ENCODE peak calls at places on chromosome 17, in four cellular contexts. G is progenitor cell of endocrine pancreas, Y is WTC11, P is endothelial cell. Q is an unnamed sample.

GRCh38 chr17:66855204-66855603 is 20.3 kb downstream of the CACNG5 start:
- DNase-seq in P (no peak), G (no peak), Y (peak), Q (no peak)

GRCh38 chr17:48413613-48414405 is 16.2 kb downstream of the SKAP1 start:
- DNase-seq in P (no peak), Y (no peak), G (no peak), Q (no peak)

GRCh38 chr17:27319536-27320221 is 25.8 kb downstream of the WSB1 start:
- DNase-seq in Y (no peak), G (no peak), P (no peak), Q (no peak)

GRCh38 chr17:10618202-10618635 is 38.9 kb downstream of the MYH3 start:
- DNase-seq in P (peak), G (peak), Y (peak), Q (peak)

GRCh38 chr17:36151891-36152638 is 24.4 kb downstream of the TBC1D3B start:
- DNase-seq in P (no peak), Y (no peak), G (no peak), Q (no peak)

GRCh38 chr17:64278614-64279013 is 15.6 kb upstream of the TEX2 start:
- DNase-seq in P (peak), Y (no peak), G (no peak), Q (no peak)

GRCh38 chr17:2137342-2138098 is 82.6 kb downstream of the HIC1 start:
- DNase-seq in Y (peak), P (no peak), G (no peak), Q (peak)

GRCh38 chr17:68514809-68515208 is 2.6 kb downstream of the PRKAR1A start:
- DNase-seq in Y (no peak), G (no peak), P (no peak), Q (no peak)

GRCh38 chr17:981292-981658 is 1.7 kb upstream of the NXN start:
- DNase-seq in Y (no peak), P (no peak), G (no peak), Q (no peak)

GRCh38 chr17:978110-979093 is 1.2 kb downstream of the NXN start:
- DNase-seq in P (peak), Y (peak), G (peak), Q (peak)

GRCh38 chr17:979211-979538 is 401 bp downstream of the NXN start:
- DNase-seq in P (no peak), G (no peak), Y (no peak), Q (no peak)

GRCh38 chr17:980406-981291 is 1.1 kb upstream of the NXN start:
- DNase-seq in G (peak), Y (peak), P (peak), Q (peak)

DNA sequence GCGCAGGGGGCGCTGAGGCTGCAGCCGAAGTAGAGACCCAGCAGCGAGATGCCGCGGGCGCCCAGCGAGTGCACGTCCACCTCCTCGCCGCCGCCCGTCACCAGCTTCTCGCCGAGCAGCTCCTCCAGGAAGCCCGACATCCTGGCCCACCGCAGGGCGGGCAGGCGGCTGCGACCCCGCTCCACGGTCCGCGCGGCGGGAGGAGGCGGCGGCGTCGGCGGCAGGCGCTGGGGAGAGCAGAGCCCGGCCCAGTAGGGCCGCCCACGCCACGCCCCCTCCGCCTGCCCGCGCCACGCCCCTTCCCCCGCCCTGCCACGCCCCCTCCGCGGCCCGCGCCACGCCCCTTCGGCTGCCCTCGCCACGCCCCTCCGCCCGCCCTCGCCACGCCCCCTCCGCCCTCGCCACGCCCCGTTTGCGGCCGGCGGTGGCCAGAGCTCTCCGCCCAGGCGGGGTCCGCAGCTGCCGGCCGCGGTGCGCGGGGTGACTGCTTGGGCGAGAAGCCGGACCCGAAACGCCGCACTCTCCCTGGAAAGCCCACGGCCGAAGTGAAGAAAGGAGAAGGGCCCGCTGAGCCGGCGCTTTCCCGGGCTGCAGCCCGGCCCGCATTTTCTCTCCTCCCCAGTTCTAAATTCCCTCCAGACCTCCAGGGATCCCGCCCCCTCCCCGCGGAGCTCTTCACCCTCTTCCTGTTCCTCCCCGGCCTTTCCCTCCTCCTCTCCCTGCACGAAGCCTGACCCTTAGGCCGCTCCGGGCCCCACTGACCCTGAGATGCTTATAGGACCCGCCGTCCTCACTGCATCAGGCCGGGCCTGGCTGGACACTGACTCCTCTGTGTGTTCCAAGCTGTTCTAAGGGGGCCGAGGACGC is at the start of gene NXN:
- DNase-seq in G (peak), Y (peak), P (peak), Q (peak)
- TF ChIP-seq CTCF in G (peak), Y (no peak), P (no peak), Q (no peak)

DNA sequence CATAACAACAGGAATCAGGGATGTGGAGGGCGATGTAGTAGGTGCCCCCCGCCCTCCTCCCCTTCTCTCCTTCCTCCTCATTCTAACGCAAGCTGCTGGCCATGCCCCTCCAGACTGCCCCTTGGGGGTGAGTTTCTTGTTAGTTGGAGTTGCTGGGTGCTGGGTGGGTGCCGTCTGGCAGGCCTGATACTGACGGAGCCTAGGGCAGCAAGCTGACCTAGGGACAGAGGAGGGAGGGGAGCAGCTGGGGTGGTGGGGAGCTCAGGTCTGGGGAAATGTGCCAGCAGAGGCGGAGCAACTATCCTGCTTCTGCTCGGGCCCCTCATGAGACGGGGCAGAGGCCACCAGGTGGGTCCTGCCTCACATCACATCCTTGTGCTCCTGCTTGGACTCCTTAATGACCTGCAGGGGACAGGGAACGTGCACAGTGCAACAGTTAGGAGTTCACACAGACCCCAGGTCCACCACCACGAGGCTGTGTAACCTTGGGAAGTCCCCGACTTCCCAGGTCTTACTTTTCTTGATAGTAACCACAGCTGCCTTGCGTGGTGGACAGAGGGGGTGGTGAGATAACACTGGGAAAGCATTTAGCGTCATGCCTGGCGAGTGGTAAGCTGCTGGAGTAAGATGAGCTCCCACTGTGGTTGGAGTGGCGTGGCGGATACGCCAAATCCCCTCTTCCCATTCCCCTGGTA is 7.9 kb upstream of the EFTUD2 start:
- DNase-seq in Y (no peak), G (no peak), P (no peak), Q (no peak)
- TF ChIP-seq CTCF in Y (no peak), G (no peak), P (no peak), Q (no peak)

GRCh38 chr17:73950515-73950914 is 253.0 kb upstream of the RPL38 start:
- DNase-seq in P (no peak), G (no peak), Y (no peak), Q (no peak)
- TF ChIP-seq CTCF in P (peak), G (no peak), Y (no peak), Q (no peak)

GRCh38 chr17:42609182-42609813 is at the start of the genes RETREG3 and TUBG1:
- DNase-seq in G (peak), Y (peak), P (peak), Q (peak)
- TF ChIP-seq CTCF in G (peak), Y (no peak), P (no peak), Q (no peak)

GRCh38 chr17:76706817-76707216 is 3.9 kb downstream of the MXRA7 start:
- DNase-seq in G (no peak), P (no peak), Y (no peak), Q (no peak)

GRCh38 chr17:76710863-76711611 is at the start of gene MXRA7:
- DNase-seq in G (peak), Y (peak), P (peak), Q (peak)

GRCh38 chr17:76704799-76705198 is 6.0 kb downstream of the MXRA7 start:
- DNase-seq in G (no peak), P (no peak), Y (no peak), Q (no peak)

GRCh38 chr17:76709077-76709950 is 1.5 kb downstream of the MXRA7 start:
- DNase-seq in Y (no peak), P (no peak), G (peak), Q (no peak)

DNA sequence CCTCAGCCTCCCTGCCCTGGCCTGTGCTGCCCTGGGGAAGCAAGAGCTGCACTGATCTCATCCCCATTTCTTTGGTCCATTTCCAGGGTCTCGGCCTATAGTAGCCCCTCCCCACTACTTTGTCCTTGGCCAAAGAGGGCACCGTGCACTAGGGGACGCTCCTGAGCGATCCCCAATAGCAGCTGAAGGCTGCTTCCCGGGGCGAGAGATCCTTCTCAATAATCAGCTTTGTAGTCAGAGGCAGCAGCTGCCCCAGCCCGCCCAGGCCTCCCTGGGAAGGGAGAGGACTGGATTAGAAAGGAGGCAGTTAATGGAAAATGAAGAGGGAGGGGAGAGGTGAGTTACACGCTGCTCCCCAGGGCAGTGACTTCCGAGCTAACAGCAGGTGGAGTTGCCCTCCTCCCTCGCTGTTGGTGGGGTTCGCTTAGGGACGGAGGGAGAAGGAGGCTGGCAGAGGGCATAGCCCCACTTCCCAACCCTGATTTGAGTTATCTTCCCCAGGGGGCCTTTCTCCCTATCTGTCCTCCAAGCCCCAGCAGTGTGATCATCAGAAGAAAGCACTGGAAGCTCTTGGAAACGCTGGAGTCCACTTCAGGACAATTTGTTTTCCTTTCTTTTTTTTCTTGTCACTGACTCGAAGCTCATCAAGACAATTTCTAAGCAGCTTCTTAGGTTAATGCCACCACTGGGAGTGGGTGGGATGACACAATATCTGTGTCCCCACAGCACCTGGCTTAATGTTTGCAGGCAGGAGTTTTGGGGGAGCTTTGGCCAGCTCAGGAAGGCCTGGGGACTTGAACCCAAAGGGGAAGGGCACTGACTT is 2.6 kb downstream of the MXRA7 start:
- DNase-seq in Y (peak), P (peak), G (peak), Q (no peak)
- TF ChIP-seq CTCF in Y (peak), P (no peak), G (peak), Q (no peak)

GRCh38 chr17:74212262-74212912 is 984 bp upstream of the TTYH2 start:
- DNase-seq in P (no peak), Y (peak), G (no peak), Q (no peak)

GRCh38 chr17:74211929-74212261 is 1.5 kb upstream of the TTYH2 start:
- DNase-seq in G (no peak), Y (no peak), P (no peak), Q (no peak)

GRCh38 chr17:74211141-74211928 is 2.0 kb upstream of the TTYH2 start:
- DNase-seq in Y (peak), P (no peak), G (no peak), Q (no peak)

GRCh38 chr17:74212913-74213791 is at the start of gene TTYH2:
- DNase-seq in G (peak), P (peak), Y (peak), Q (peak)

DNA sequence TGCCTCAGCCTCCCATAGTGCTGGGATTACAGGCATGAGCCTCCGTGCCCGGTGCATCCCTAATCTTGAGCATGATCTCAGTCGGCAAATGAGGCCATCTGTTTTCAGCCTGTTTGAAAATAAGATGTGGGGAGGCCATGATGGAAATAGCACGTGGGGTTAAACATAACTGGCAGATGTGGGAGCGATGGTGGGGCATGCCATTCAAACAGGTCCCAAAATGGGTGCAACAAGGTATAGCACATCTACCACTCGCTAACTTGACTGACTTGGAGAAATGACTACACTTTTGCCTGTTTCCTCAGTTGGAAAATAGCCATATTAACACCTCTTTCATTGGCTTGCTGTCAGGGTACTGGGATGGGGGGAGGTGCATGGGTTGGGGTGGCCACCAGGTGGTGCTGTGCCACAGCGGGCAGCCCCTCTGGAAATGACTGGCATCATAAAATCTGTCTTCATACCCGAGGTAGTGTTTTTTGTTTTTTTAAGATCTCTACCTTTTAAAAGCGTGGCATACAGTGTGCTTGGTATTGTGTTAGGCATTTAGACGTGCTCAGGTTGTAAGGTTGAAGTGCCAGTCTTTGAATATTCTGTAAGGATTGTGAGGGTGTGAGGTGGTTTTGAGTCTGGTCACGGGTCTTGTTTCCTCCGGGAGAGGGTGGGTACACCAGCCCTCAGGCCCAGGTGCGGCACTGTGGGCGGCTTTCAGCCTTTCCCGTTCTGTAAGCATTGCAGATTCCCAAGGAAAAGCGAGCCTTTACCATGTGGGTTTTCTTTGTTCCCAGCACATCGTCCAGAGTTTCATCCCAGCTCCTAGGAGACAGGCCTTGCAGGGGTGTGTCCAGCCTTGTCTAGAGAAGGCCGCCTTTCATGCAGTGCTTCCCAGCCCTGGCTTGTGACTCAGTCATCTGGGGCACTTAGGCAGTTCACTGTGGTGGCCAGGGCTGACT is 2.9 kb upstream of the TTYH2 start:
- DNase-seq in P (peak), G (peak), Y (peak), Q (peak)
- TF ChIP-seq CTCF in P (peak), G (peak), Y (peak), Q (peak)

GRCh38 chr17:14113137-14113536 is 43.8 kb downstream of the COX10 start:
- DNase-seq in P (no peak), G (no peak), Y (no peak), Q (no peak)
- TF ChIP-seq CTCF in P (no peak), G (no peak), Y (no peak), Q (no peak)

GRCh38 chr17:81438688-81439087 is 43.4 kb downstream of the BAHCC1 start:
- DNase-seq in G (no peak), Y (no peak), P (no peak), Q (no peak)

GRCh38 chr17:81439926-81440450 is 44.7 kb downstream of the BAHCC1 start:
- DNase-seq in G (no peak), Y (no peak), P (no peak), Q (no peak)

GRCh38 chr17:81442791-81443190 is 47.5 kb downstream of the BAHCC1 start:
- DNase-seq in G (no peak), Y (no peak), P (no peak), Q (no peak)

GRCh38 chr17:81438024-81438664 is 42.9 kb downstream of the BAHCC1 start:
- DNase-seq in Y (no peak), G (no peak), P (no peak), Q (no peak)

DNA sequence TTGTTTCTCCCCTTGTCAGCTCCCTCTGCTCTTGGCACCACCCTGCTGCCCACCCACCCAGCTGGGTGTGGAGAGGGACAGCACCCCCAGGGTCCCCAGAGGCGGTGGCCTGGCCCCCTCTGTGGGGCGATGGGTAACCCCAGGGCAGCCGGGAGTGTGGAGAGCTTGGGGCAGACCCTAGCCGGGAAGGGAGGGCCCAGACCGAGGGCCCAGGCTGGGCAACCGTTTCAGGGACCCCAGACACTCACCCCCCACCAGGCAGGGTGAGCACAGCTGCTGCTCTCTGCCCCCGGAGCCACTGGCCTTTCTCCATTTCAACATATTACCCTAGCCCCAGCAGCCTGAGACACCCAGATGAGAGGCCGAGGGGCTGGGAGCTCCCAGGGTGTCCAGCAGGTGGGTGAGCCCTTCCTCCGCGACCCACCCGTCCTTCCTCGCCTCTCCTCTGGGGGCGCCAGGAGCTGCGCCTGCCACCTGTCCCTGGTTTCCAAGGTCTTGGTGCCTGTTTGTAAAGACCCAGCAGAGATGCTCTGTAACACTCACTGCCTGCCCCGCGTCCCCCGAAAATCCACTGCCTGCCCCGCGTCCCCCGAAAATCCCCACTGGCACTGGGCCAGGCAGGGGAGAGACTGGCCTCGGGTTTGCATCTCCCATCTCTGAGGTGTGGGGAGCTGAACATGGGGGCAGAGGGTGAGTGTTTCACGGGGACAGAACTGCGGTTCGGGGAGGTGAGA is 45.4 kb downstream of the BAHCC1 start:
- DNase-seq in P (peak), G (peak), Y (peak), Q (peak)
- TF ChIP-seq CTCF in P (peak), G (peak), Y (peak), Q (peak)

GRCh38 chr17:80474231-80474932 is 2.0 kb downstream of the NPTX1 start:
- DNase-seq in Y (no peak), P (no peak), G (no peak), Q (no peak)
- TF ChIP-seq CTCF in Y (no peak), P (no peak), G (no peak), Q (no peak)

DNA sequence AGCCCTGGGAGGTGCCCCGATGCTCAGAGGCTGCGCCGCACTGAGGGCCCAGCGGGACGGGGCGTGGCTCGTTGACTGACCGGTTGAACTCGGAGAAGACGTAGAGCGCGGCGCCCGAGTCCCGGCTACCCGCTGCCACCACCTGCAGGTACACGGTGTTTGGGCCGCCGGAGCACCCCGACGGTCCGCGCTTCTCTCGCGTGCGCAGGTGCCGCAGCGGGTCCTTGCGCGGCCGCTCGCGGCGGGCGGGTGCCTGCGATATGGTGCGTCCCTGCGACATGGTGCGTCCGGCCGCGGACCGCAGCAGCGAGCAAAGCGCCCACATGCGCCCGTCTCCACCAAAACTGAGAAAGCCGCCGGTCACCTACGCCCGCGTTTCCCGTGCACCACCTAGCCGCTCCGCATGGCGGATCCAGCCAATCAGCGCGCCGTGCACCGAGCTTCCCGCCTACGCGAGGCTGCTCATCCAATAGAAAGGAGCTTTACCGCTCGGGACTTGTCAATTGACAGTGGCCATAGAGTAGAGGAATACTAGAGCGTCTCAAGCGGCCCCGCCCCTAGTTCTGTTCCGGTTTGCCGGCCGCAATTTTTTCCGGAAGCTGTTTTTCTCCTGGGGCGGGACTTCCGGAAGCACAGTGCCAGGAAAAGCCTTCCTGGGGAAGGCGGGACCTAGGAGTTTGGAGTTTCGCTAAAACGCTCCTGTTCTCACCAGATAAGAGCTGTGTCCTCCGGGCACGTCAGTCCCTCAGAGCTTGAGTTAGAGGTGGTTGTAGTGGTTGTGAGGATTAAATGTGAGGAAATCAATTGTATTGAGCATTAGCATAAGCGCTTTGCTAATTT is at the start of gene ELAC2:
- DNase-seq in G (peak), P (peak), Y (peak), Q (peak)
- TF ChIP-seq CTCF in G (peak), P (no peak), Y (no peak), Q (no peak)